ENCODE peak calls at places on chromosomes 7 and 10, in six cellular contexts. S, O, N, L, T and X are unnamed samples.
A peak's percentile ranks its signal among the peaks of the same experiment; 100 is the strongest.

GRCh38 chr7:80681272-80681885 is 42.9 kb downstream of the CD36 start:
- DNase-seq in S (no peak), O (no peak), N (no peak), L (no peak), T (no peak), X (no peak)

GRCh38 chr10:2334542-2334941 is 597.2 kb upstream of the ADARB2 start:
- DNase-seq in S (no peak), O (no peak), N (no peak), L (no peak), T (no peak), X (no peak)

GRCh38 chr10:15794569-15794968 is 65.7 kb downstream of the MINDY3 start:
- DNase-seq in S (no peak), O (no peak), N (no peak), L (no peak), T (no peak), X (no peak)

GRCh38 chr10:112716924-112717348 is 233.1 kb upstream of the TCF7L2 start:
- DNase-seq in S (no peak), O (no peak), N (no peak), L (no peak), T (no peak), X (no peak)

GRCh38 chr10:103549349-103549685 is 55.8 kb downstream of the NEURL1 start:
- DNase-seq in S (no peak), O (no peak), N (no peak), L (no peak), T (no peak), X (no peak)

GRCh38 chr7:52726493-52726892 is 308.9 kb upstream of the POM121L12 start:
- DNase-seq in S (no peak), O (no peak), N (no peak), L (no peak), T (no peak), X (no peak)

GRCh38 chr7:24741691-24742639 is 15.3 kb downstream of the GSDME start:
- DNase-seq in S (no peak), O (peak; percentile 66), N (no peak), L (no peak), T (no peak), X (no peak)

GRCh38 chr7:93890041-93890463 is 501 bp downstream of the TFPI2 start:
- DNase-seq in S (no peak), O (no peak), N (no peak), L (no peak), T (peak; percentile 69), X (no peak)

GRCh38 chr10:130898381-130898780 is 413.1 kb downstream of the TCERG1L start:
- DNase-seq in S (no peak), O (no peak), N (no peak), L (no peak), T (no peak), X (no peak)

GRCh38 chr10:33841678-33842077 is 507.2 kb upstream of the NRP1 start:
- DNase-seq in S (no peak), O (no peak), N (no peak), L (no peak), T (no peak), X (no peak)

GRCh38 chr10:8489232-8489631 is 434.7 kb downstream of the GATA3 start:
- DNase-seq in S (no peak), O (no peak), N (no peak), L (no peak), T (no peak), X (no peak)

GRCh38 chr10:4946349-4946717 is 16.9 kb upstream of the AKR1C1 start:
- DNase-seq in S (no peak), O (no peak), N (no peak), L (no peak), T (no peak), X (no peak)

GRCh38 chr10:4947039-4947634 is 16.1 kb upstream of the AKR1C1 start:
- DNase-seq in S (no peak), O (no peak), N (no peak), L (no peak), T (no peak), X (no peak)

GRCh38 chr10:4944751-4945280 is 18.4 kb upstream of the AKR1C1 start:
- DNase-seq in S (no peak), O (no peak), N (no peak), L (no peak), T (no peak), X (no peak)

GRCh38 chr10:4945706-4946348 is 17.4 kb upstream of the AKR1C1 start:
- DNase-seq in S (no peak), O (no peak), N (no peak), L (no peak), T (no peak), X (no peak)

DNA sequence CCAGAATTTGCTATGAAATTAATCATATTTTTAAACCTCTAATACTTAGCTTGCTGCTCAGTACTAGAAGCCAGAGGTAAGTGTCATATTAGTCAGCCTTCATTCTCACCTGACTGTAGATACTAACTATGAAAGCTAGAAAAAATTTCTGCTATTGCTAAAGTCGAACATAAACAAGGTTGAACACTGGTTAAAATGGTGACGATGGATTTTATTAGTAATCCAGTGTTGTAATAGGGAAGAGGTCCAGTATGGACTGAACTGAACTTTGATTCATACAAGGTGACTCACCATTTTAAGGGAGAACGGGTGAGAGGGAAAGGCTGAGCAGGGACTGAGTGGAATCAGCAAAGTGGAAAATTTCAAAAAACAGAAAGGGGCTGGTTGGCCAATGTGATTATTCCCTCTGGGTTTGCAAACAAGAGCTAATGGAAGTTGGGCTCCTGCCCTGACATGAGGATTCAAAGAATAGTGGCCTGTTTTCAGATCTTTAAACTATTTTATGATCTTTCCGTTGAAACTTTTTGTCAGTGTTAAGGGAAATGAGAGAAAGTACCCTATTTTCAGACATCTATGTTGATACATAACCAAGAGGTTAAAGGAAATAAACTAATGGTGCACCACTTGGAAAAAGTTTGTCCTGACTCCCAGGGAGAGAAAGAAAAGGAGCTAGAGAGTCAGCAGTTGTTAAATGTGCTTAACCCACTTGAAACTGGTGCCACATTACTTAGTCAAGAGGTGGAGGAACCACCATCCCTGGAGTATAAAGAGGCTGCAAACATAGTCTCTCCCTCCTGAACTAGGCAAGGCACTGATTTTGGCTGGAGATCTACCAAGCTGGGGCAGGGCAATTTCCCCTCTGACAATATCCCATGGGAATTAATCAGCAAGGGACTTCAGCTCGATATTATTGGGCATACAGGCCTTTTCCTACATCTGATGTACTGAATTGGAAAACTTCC is 15.3 kb upstream of the AKR1C1 start:
- DNase-seq in S (no peak), O (peak; percentile 48), N (no peak), L (no peak), T (peak; percentile 84), X (no peak)
- H3K27ac ChIP-seq in S (peak overlapping the region; percentile 79), O (peak overlapping the region; percentile 65), N (peak overlapping the region; percentile 98), L (peak overlapping the region; percentile 51), T (peak overlapping the region; percentile 69), X (no peak overlapping the region)

DNA sequence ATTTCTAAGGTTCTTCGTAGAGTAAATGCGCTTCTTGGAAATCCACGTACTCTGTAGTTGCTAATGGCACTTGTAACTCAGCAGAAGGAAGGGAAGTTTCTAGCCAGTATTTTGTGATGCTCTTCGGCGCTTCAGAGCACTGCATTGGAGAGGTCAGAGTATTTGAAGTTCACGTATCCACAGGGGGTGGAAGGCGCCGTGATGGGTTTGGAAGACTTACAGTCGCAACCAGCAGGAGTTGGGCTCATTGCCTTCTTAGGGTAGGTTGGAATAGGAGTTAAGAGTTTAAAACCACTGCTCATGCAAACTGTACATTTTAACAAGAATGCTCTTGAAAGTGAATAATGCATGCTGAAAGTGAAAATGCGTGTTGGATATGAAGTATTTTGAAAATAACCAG is 49.1 kb downstream of the SHH start:
- DNase-seq in S (no peak), O (no peak), N (no peak), L (no peak), T (no peak), X (no peak)
- H3K4me3 ChIP-seq in S (no peak overlapping the region), O (no peak overlapping the region), N (no peak overlapping the region), L (no peak overlapping the region), T (no peak overlapping the region), X (no peak overlapping the region)

DNA sequence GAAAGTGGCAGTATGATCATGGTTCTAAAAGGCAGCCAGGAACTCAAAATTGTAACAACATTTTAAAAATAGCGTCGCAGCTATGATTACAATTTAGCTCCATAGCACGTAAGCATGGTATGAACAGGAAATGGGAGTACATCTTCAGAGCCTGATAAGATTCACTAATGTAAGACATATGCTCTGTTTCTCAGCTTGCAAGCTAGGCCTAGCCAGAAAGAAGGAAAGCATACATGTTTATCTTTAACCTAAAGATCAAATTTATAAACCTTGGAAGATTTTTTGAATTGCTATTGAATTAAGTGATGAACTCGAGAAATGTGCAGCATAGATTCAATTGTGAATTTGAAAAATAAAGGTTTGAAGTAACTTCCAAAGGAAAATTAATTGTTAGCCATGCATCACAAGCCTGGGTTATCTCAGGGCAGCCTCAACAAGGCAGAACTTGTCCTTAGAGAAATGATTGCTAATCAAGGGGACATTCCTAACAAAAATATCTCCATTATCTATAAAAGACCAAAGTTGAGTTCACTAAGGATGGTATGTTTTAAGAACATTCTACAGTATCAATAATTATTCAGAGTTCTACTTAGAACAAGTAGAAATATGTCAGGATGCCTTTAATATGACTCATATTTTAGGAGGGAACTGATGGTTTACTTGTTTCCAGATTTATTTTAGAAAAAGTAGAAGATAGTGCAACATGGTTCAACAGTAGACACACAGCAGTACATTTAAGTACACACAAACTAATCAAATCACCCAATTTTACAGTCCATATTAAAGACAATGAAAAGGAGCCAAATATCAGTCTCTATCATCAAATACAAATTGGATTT is 38.8 kb upstream of the SEPTIN7 start:
- DNase-seq in S (no peak), O (no peak), N (no peak), L (no peak), T (no peak), X (no peak)
- H3K27ac ChIP-seq in S (peak overlapping the region; percentile 27), O (no peak overlapping the region), N (no peak overlapping the region), L (peak overlapping the region; percentile 80), T (no peak overlapping the region), X (no peak overlapping the region)

GRCh38 chr7:99369767-99370353 is 4.7 kb upstream of the ARPC1B start:
- DNase-seq in S (no peak), O (no peak), N (no peak), L (no peak), T (no peak), X (no peak)

GRCh38 chr7:99374121-99375064 is at the start of gene ARPC1B:
- DNase-seq in S (peak; percentile 62), O (peak; percentile 90), N (peak; percentile 94), L (no peak), T (peak; percentile 87), X (peak; percentile 81)

GRCh38 chr7:99371376-99371920 is 3.1 kb upstream of the ARPC1B start:
- DNase-seq in S (no peak), O (no peak), N (no peak), L (no peak), T (peak; percentile 44), X (no peak)

GRCh38 chr7:99373086-99374066 is 1.2 kb upstream of the ARPC1B start:
- DNase-seq in S (no peak), O (no peak), N (no peak), L (no peak), T (peak; percentile 55), X (no peak)

GRCh38 chr7:99372275-99373085 is 2.0 kb upstream of the ARPC1B start:
- DNase-seq in S (no peak), O (no peak), N (no peak), L (no peak), T (peak; percentile 71), X (no peak)
- H3K4me3 ChIP-seq in S (no peak overlapping the region), O (no peak overlapping the region), N (no peak overlapping the region), L (no peak overlapping the region), T (no peak overlapping the region), X (no peak overlapping the region)

GRCh38 chr7:6232534-6232933 is 39.9 kb downstream of the CYTH3 start:
- DNase-seq in S (no peak), O (peak; percentile 80), N (no peak), L (no peak), T (no peak), X (no peak)
- H3K27ac ChIP-seq in S (no peak overlapping the region), O (no peak overlapping the region), N (no peak overlapping the region), L (peak overlapping the region; percentile 2), T (no peak overlapping the region), X (no peak overlapping the region)